ENCODE peak calls at places on chromosome 1, in four cellular contexts. N, I, T and Z are unnamed samples.

GRCh38 chr1:114037952-114038867 is 58.9 kb downstream of the OLFML3 start:
- DNase-seq in N (no peak), I (no peak), T (no peak), Z (no peak)

GRCh38 chr1:222886194-222887126 is 71.6 kb downstream of the DISP1 start:
- DNase-seq in N (no peak), I (peak), T (no peak), Z (no peak)

GRCh38 chr1:26530898-26531598 is 1.5 kb downstream of the RPS6KA1 start:
- DNase-seq in N (peak), I (peak), T (peak), Z (no peak)

GRCh38 chr1:54546651-54547348 is 1.2 kb upstream of the ACOT11 start:
- DNase-seq in N (no peak), I (no peak), T (no peak), Z (no peak)

GRCh38 chr1:214838351-214838750 is 235.4 kb downstream of the CENPF start:
- DNase-seq in N (no peak), I (no peak), T (no peak), Z (no peak)

GRCh38 chr1:179939941-179940340 is 14.7 kb upstream of the CEP350 start:
- DNase-seq in N (no peak), I (no peak), T (no peak), Z (no peak)

GRCh38 chr1:151905070-151905442 is 4.3 kb downstream of the THEM4 start:
- DNase-seq in N (no peak), I (no peak), T (no peak), Z (peak)

GRCh38 chr1:241413974-241414373 is 57.0 kb upstream of the RGS7 start:
- DNase-seq in N (no peak), I (no peak), T (no peak), Z (no peak)

GRCh38 chr1:151908228-151908691 is 1.1 kb downstream of the THEM4 start:
- DNase-seq in N (no peak), I (peak), T (no peak), Z (peak)

GRCh38 chr1:1173061-1173792 is 453 bp upstream of the TTLL10 start:
- DNase-seq in N (no peak), I (no peak), T (peak), Z (no peak)
- TF ChIP-seq EZH2 in N (no peak), I (peak), T (no peak), Z (no peak)

GRCh38 chr1:84991097-84991890 is 5.6 kb downstream of the MCOLN2 start:
- DNase-seq in N (no peak), I (no peak), T (no peak), Z (no peak)
- TF ChIP-seq JUN in N (no peak), I (no peak), T (no peak), Z (no peak)

DNA sequence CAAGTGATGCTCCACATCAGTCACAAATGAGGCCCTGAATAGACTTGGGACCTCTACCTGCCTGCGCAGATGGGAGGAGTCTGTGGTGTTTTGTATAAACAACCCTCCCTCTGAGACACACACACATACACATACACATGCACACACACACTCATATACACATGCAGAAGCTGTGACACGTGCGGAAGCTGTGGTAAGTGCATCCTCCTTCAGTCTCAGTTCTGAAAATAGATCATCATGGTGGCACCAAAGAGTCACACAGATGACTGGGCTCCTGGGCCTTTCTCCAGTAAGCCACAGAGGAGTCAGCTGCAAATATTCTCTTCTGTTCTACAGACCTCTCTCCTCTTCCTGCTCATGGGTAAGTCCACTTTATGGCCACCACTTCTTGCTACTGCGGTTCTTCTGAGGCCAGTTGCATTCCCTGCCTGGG is at the start of gene LY9:
- DNase-seq in N (no peak), I (no peak), T (no peak), Z (no peak)
- TF ChIP-seq EZH2 in N (no peak), I (no peak), T (no peak), Z (no peak)

DNA sequence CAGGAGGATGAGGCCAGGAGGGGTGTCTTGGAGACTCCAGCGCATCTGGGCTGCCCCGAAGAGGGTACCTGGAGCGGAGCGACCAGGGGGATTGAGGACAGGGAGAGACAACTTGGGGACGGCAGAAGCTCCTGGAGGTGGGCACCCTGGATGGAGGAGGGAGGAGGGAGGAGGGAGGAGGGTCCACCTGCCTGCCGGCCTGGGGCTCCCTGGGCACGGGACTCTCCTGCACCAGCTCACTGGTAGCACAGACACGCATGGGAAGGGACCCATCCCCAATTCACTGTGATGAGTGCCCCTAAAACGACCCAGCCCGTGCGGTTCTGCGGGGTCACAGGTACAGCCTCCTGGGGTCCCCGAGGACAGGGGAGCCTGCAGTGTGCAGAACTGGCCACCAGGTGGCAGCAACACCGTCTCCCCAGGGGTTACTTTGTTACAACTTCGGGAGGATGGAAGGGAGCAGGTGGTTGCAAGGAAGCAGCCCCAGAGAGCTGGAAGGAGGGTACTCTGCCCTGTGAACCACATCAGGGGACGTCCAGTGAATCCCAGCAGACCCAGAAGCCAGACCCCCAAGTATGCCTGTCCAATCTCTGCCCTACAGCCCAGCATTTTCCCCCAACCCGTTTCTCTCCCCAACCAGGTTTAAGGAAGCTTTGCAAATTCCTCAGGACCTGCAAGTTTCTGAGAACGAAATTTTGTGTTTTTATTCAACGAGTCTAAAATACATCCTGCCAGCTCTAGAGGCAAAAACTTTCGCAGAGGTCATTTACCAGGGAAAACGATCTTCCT is 482.4 kb downstream of the NPHP4 start:
- DNase-seq in N (peak), I (peak), T (peak), Z (peak)
- TF ChIP-seq JUN in N (no peak), I (no peak), T (no peak), Z (no peak)

GRCh38 chr1:2326524-2326923 is 64.8 kb downstream of the MORN1 start:
- DNase-seq in N (no peak), I (no peak), T (no peak), Z (no peak)

GRCh38 chr1:2322593-2323295 is 68.6 kb downstream of the MORN1 start:
- DNase-seq in N (no peak), I (no peak), T (no peak), Z (no peak)

GRCh38 chr1:2323575-2323974 is 67.8 kb downstream of the MORN1 start:
- DNase-seq in N (no peak), I (no peak), T (no peak), Z (no peak)

GRCh38 chr1:2322065-2322571 is 69.2 kb downstream of the MORN1 start:
- DNase-seq in N (no peak), I (peak), T (no peak), Z (peak)

DNA sequence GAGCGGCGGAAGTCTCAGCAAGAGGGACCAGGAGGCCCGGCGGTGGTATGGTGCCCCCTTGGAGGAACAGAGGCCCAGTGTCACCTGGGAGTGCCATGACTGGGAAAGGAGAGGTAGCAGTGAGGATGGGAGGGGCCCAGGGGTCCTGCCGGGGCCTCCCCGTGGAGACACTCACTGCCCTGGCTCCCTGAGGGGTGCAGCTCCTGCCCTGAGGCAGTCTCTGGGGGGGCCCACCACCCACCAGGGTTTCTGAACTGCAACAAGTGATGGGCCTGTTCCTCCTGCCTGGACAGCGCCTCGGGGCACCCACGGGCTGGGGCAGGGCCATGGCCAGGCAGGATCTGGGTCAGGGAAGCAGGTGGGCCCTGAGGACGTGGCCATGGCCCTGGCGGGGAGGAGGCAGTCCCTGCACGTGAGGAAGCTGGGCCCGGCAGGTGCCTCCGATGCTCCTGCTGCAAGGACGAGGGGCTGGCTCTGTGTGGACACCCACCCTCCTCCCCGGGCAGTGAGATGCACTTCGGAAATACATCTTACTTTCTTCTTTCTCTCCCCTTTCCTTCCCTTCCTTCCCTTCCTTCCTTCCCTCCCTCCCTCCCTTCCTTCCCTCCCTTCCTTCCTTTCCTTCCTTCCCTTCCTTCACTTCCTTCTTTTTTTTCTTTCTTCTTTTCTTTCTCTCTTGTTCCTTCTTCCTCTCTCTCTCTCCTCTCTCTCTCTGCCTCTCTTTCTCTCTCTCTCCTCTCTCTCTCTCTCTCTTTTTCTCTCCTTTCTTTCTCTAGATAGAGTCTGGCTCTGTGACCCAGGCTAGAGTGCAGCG is 66.6 kb downstream of the MORN1 start:
- DNase-seq in N (no peak), I (no peak), T (no peak), Z (no peak)
- TF ChIP-seq EZH2 in N (no peak), I (no peak), T (no peak), Z (no peak)